ENCODE peak calls at places on chromosome 14, in eight cellular contexts. G is IMR-90, W is HCT116, E is Caco-2, D is adrenal gland, M is Calu3, U is colonic mucosa, S is tibial artery. V is an unnamed sample.

GRCh38 chr14:62253931-62254330 is 491.7 kb downstream of the SNAPC1 start:
- DNase-seq in E (no peak), S (no peak), U (no peak), W (no peak), D (no peak), M (no peak), G (no peak), V (no peak)

GRCh38 chr14:96176275-96176674 is 28.4 kb upstream of the BDKRB2 start:
- DNase-seq in G (peak; percentile 73), S (no peak), U (no peak), M (no peak), W (no peak), E (no peak), D (no peak), V (no peak)

GRCh38 chr14:75522224-75522764 is at the start of gene BATF:
- DNase-seq in D (no peak), G (no peak), W (no peak), M (no peak), E (no peak), U (peak; percentile 56), S (no peak), V (peak; percentile 77)

GRCh38 chr14:30143617-30144016 is 216.0 kb upstream of the PRKD1 start:
- DNase-seq in E (no peak), W (no peak), U (no peak), S (no peak), G (peak; percentile 62), D (no peak), M (no peak), V (no peak)

GRCh38 chr14:100688598-100689499 is 37.8 kb upstream of the DLK1 start:
- DNase-seq in D (no peak), G (peak; percentile 82), S (no peak), M (no peak), W (peak; percentile 33), E (no peak), U (no peak), V (no peak)

GRCh38 chr14:95597784-95598204 is 62.9 kb downstream of the GLRX5 start:
- DNase-seq in U (no peak), S (no peak), D (no peak), W (no peak), E (peak; percentile 11), G (peak; percentile 43), M (no peak), V (peak; percentile 41)

GRCh38 chr14:94174622-94175402 is 690 bp downstream of the PPP4R4 start:
- DNase-seq in S (peak; percentile 70), E (no peak), U (no peak), G (no peak), W (no peak), M (no peak), D (no peak), V (no peak)

GRCh38 chr14:34965365-34965764 is 17.4 kb upstream of the SRP54 start:
- DNase-seq in E (no peak), S (no peak), G (no peak), D (no peak), W (no peak), U (no peak), M (no peak), V (no peak)

GRCh38 chr14:86501611-86502010 is 971.7 kb downstream of the FLRT2 start:
- DNase-seq in U (no peak), G (no peak), M (no peak), E (no peak), D (no peak), W (no peak), S (no peak), V (no peak)

GRCh38 chr14:51716610-51717009 is 64.9 kb downstream of the FRMD6 start:
- DNase-seq in D (no peak), G (peak; percentile 52), W (no peak), E (no peak), U (no peak), S (no peak), M (no peak), V (no peak)

GRCh38 chr14:105315211-105315721 is 718 bp downstream of the PACS2 start:
- DNase-seq in W (peak; percentile 27), G (no peak), M (peak; percentile 57), E (peak; percentile 62), U (peak; percentile 75), S (peak; percentile 76), D (peak; percentile 51), V (no peak)

GRCh38 chr14:60247994-60248696 is 876 bp upstream of the PPM1A start:
- DNase-seq in U (peak; percentile 93), D (peak; percentile 97), S (peak; percentile 95), W (peak; percentile 84), M (peak; percentile 82), G (peak; percentile 93), E (peak; percentile 90), V (peak; percentile 83)

GRCh38 chr14:53938126-53938671 is 18.4 kb downstream of the BMP4 start:
- DNase-seq in G (no peak), W (no peak), D (no peak), M (no peak), E (no peak), U (no peak), S (no peak), V (no peak)

GRCh38 chr14:90060965-90061848 is 587 bp upstream of the KCNK13 start:
- DNase-seq in G (no peak), W (no peak), M (peak; percentile 6), D (no peak), S (no peak), E (peak; percentile 17), U (no peak), V (peak; percentile 38)

GRCh38 chr14:58244556-58245387 is at the start of gene PSMA3:
- DNase-seq in E (peak; percentile 97), S (peak; percentile 99), W (peak; percentile 93), U (peak; percentile 98), M (peak; percentile 97), G (peak; percentile 95), D (peak; percentile 98), V (peak; percentile 93)

GRCh38 chr14:74932401-74932901 is 9.4 kb upstream of the RPS6KL1 start:
- DNase-seq in M (no peak), E (no peak), G (no peak), D (no peak), W (no peak), U (no peak), S (peak; percentile 64), V (no peak)

GRCh38 chr14:61338457-61338856 is 17.1 kb downstream of the PRKCH start:
- DNase-seq in S (no peak), E (no peak), U (no peak), G (no peak), W (no peak), D (no peak), M (no peak), V (no peak)

GRCh38 chr14:50607181-50607580 is 47.2 kb downstream of the ATL1 start:
- DNase-seq in G (peak; percentile 63), D (no peak), E (no peak), S (no peak), M (no peak), W (no peak), U (no peak), V (no peak)

GRCh38 chr14:61462566-61463195 is 141.3 kb downstream of the PRKCH start:
- DNase-seq in G (peak; percentile 83), M (no peak), E (no peak), U (peak; percentile 50), D (no peak), S (no peak), W (no peak), V (no peak)

GRCh38 chr14:67734675-67735074 is 33.0 kb downstream of the RDH12 start:
- DNase-seq in W (no peak), D (no peak), G (peak; percentile 20), S (no peak), U (no peak), E (no peak), M (no peak), V (no peak)
- TF ChIP-seq CTCF in W (no peak), D (no peak), G (peak; percentile 11), S (no peak), U (no peak), E (no peak), M (no peak), V (no peak)

GRCh38 chr14:70887207-70888150 is 19.8 kb upstream of the PCNX1 start:
- DNase-seq in G (peak; percentile 98), D (no peak), W (no peak), S (no peak), E (no peak), M (no peak), U (no peak), V (no peak)

GRCh38 chr14:70888681-70889175 is 18.5 kb upstream of the PCNX1 start:
- DNase-seq in M (no peak), G (peak; percentile 70), U (no peak), E (no peak), W (no peak), S (no peak), D (no peak), V (no peak)

GRCh38 chr14:70889555-70889954 is 17.7 kb upstream of the PCNX1 start:
- DNase-seq in G (no peak), E (no peak), D (no peak), M (no peak), S (no peak), U (no peak), W (no peak), V (no peak)

GRCh38 chr14:70886421-70887206 is 20.6 kb upstream of the PCNX1 start:
- DNase-seq in D (no peak), E (no peak), G (no peak), S (no peak), U (no peak), M (no peak), W (no peak), V (no peak)

GRCh38 chr14:70888151-70888499 is 19.1 kb upstream of the PCNX1 start:
- DNase-seq in G (no peak), E (no peak), M (no peak), S (no peak), D (no peak), U (no peak), W (no peak), V (no peak)
- TF ChIP-seq CTCF in G (no peak), E (no peak), M (no peak), S (no peak), D (no peak), U (no peak), W (no peak), V (no peak)

GRCh38 chr14:92556863-92557543 is 43.4 kb downstream of the RIN3 start:
- DNase-seq in M (no peak), U (no peak), D (no peak), S (no peak), E (no peak), W (no peak), G (no peak), V (no peak)

GRCh38 chr14:92557544-92557912 is 43.9 kb downstream of the RIN3 start:
- DNase-seq in E (no peak), S (no peak), M (no peak), W (no peak), D (no peak), U (no peak), G (no peak), V (no peak)

GRCh38 chr14:92559486-92559885 is 45.9 kb downstream of the RIN3 start:
- DNase-seq in U (no peak), G (no peak), E (no peak), W (no peak), D (no peak), M (no peak), S (no peak), V (no peak)

GRCh38 chr14:92560106-92560865 is 46.7 kb downstream of the RIN3 start:
- DNase-seq in E (no peak), S (no peak), D (no peak), G (no peak), U (no peak), M (no peak), W (no peak), V (no peak)

GRCh38 chr14:92558319-92558718 is 44.7 kb downstream of the RIN3 start:
- DNase-seq in E (no peak), G (no peak), M (no peak), U (no peak), S (no peak), D (no peak), W (no peak), V (no peak)
- TF ChIP-seq CTCF in E (no peak), G (no peak), M (no peak), U (no peak), S (no peak), D (no peak), W (no peak), V (no peak)

GRCh38 chr14:42110167-42110566 is 503.5 kb downstream of the LRFN5 start:
- DNase-seq in U (no peak), S (no peak), E (peak; percentile 10), D (no peak), M (no peak), G (peak; percentile 71), W (no peak), V (peak; percentile 13)
- TF ChIP-seq CTCF in U (no peak), S (no peak), E (no peak), D (no peak), M (no peak), G (peak; percentile 82), W (peak; percentile 57), V (peak; percentile 30)

V was measured in GM10248.